ENCODE peak calls at places on chromosome 1, in seven cellular contexts. T, S, P, B, H, O and L are unnamed samples.

GRCh38 chr1:83104558-83104957 is 894.4 kb downstream of the TTLL7 start:
- DNase-seq in H (no peak), O (peak), B (no peak), S (no peak), P (no peak), T (no peak), L (no peak)

GRCh38 chr1:162632234-162632666 is at the start of gene DDR2:
- DNase-seq in P (peak), S (peak), H (peak), T (no peak), B (no peak), O (peak), L (peak)

GRCh38 chr1:20229191-20229590 is 42.9 kb upstream of the PLA2G2C start:
- DNase-seq in S (no peak), T (no peak), O (no peak), P (no peak), H (no peak), B (no peak), L (no peak)

GRCh38 chr1:119885903-119886783 is 10.2 kb downstream of the ADAM30 start:
- DNase-seq in B (peak), T (no peak), O (peak), P (peak), S (peak), H (peak), L (no peak)

GRCh38 chr1:195251900-195252299 is 1356.3 kb downstream of the KCNT2 start:
- DNase-seq in T (no peak), O (no peak), B (peak), P (no peak), S (no peak), H (no peak), L (no peak)

GRCh38 chr1:35448344-35448801 is 108.8 kb downstream of the KIAA0319L start:
- DNase-seq in B (no peak), T (no peak), S (no peak), H (peak), P (no peak), O (peak), L (peak)

GRCh38 chr1:50981741-50982140 is 11.7 kb downstream of the CDKN2C start:
- DNase-seq in S (no peak), T (no peak), H (peak), P (peak), O (peak), B (no peak), L (no peak)

GRCh38 chr1:56320873-56321272 is 258.5 kb downstream of the PLPP3 start:
- DNase-seq in B (no peak), S (no peak), P (no peak), H (no peak), T (no peak), O (no peak), L (no peak)

GRCh38 chr1:155051342-155051776 is 243 bp downstream of the ADAM15 start:
- DNase-seq in T (no peak), S (no peak), P (no peak), O (no peak), B (no peak), H (no peak), L (no peak)

GRCh38 chr1:240993004-240993403 is 364.0 kb downstream of the RGS7 start:
- DNase-seq in O (no peak), P (no peak), H (no peak), S (no peak), T (no peak), B (no peak), L (no peak)

GRCh38 chr1:160550572-160551034 is 27.5 kb upstream of the SLAMF6 start:
- DNase-seq in T (no peak), O (no peak), H (no peak), P (no peak), S (no peak), B (peak), L (no peak)

GRCh38 chr1:77876884-77877283 is 11.5 kb upstream of the NEXN start:
- DNase-seq in S (no peak), B (no peak), P (no peak), H (peak), O (peak), T (no peak), L (no peak)

GRCh38 chr1:71918630-71919029 is 363.7 kb downstream of the NEGR1 start:
- DNase-seq in O (no peak), B (no peak), H (no peak), S (no peak), T (no peak), P (no peak), L (no peak)

GRCh38 chr1:175150596-175151319 is 41.8 kb downstream of the KIAA0040 start:
- DNase-seq in S (no peak), O (peak), P (no peak), B (no peak), H (peak), T (no peak), L (no peak)

GRCh38 chr1:67052741-67053534 is 1.0 kb downstream of the SLC35D1 start:
- DNase-seq in T (peak), H (peak), B (peak), O (peak), S (no peak), P (peak), L (no peak)

GRCh38 chr1:145740269-145740668 is 21.0 kb downstream of the CD160 start:
- DNase-seq in O (peak), P (no peak), T (no peak), H (peak), B (no peak), S (no peak), L (no peak)

GRCh38 chr1:9066945-9067807 is 2.3 kb downstream of the SLC2A5 start:
- DNase-seq in B (no peak), S (peak), H (peak), O (peak), T (no peak), P (peak), L (peak)

GRCh38 chr1:164830628-164831027 is 271.6 kb downstream of the PBX1 start:
- DNase-seq in O (no peak), P (no peak), T (no peak), S (no peak), B (no peak), H (no peak), L (no peak)

GRCh38 chr1:158153179-158153578 is 27.5 kb upstream of the CD1D start:
- DNase-seq in P (no peak), S (no peak), H (peak), O (peak), B (no peak), T (no peak), L (no peak)

GRCh38 chr1:243528459-243529120 is 272.7 kb downstream of the SDCCAG8 start:
- DNase-seq in B (no peak), H (no peak), P (no peak), S (no peak), T (no peak), O (no peak), L (no peak)

GRCh38 chr1:52571783-52572182 is 18.9 kb upstream of the TUT4 start:
- DNase-seq in S (no peak), H (peak), P (no peak), T (no peak), B (no peak), O (peak), L (no peak)

GRCh38 chr1:56060901-56061300 is 518.5 kb downstream of the PLPP3 start:
- DNase-seq in T (no peak), H (peak), P (no peak), B (no peak), O (peak), S (no peak), L (no peak)

GRCh38 chr1:153919879-153920852 is 2.6 kb downstream of the GATAD2B start:
- DNase-seq in O (peak), P (no peak), T (no peak), S (no peak), B (peak), H (peak), L (no peak)
- TF ChIP-seq CTCF in O (peak), P (no peak), T (peak), S (no peak), B (no peak), H (peak), L (peak)

GRCh38 chr1:98659879-98660278 is 1.6 kb upstream of the SNX7 start:
- DNase-seq in O (no peak), H (no peak), S (no peak), B (no peak), P (no peak), T (no peak), L (no peak)

GRCh38 chr1:98662354-98662665 is 789 bp downstream of the SNX7 start:
- DNase-seq in H (no peak), S (no peak), O (no peak), T (no peak), P (no peak), B (no peak), L (no peak)

GRCh38 chr1:98660941-98661543 is 479 bp upstream of the SNX7 start:
- DNase-seq in S (no peak), O (no peak), P (no peak), H (peak), B (no peak), T (no peak), L (no peak)

GRCh38 chr1:98661544-98662353 is at the start of gene SNX7:
- DNase-seq in B (peak), P (peak), H (peak), O (peak), S (peak), T (peak), L (peak)
- TF ChIP-seq CTCF in B (peak), P (no peak), H (no peak), O (no peak), S (no peak), T (no peak), L (peak)

GRCh38 chr1:200837931-200838571 is 34.7 kb upstream of the GPR25 start:
- DNase-seq in B (no peak), P (no peak), O (peak), H (peak), T (no peak), S (no peak), L (no peak)
- TF ChIP-seq CTCF in B (peak), P (peak), O (peak), H (peak), T (peak), S (no peak), L (no peak)

DNA sequence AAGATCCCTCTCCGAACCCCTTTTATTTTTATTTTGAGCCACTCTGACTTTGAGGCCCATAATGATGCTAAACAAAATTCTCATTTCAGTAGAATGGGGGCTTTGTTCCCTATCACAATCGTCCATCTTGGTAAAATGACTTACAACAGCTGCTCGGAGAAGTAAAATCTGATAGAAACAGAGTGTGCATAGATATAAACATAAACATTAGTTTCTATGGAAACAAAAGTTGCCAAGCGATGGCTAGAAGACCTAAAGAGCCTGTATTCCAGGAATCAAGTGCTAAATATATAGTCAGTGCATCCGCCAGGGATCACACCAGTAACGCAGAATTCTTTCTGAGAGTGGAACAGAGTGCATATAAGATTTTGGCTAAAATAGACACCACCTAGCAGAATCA is 91.3 kb upstream of the KAZN start:
- DNase-seq in B (no peak), P (no peak), S (no peak), O (no peak), T (no peak), H (no peak), L (no peak)
- TF ChIP-seq CTCF in B (no peak), P (no peak), S (no peak), O (no peak), T (no peak), H (no peak), L (no peak)

DNA sequence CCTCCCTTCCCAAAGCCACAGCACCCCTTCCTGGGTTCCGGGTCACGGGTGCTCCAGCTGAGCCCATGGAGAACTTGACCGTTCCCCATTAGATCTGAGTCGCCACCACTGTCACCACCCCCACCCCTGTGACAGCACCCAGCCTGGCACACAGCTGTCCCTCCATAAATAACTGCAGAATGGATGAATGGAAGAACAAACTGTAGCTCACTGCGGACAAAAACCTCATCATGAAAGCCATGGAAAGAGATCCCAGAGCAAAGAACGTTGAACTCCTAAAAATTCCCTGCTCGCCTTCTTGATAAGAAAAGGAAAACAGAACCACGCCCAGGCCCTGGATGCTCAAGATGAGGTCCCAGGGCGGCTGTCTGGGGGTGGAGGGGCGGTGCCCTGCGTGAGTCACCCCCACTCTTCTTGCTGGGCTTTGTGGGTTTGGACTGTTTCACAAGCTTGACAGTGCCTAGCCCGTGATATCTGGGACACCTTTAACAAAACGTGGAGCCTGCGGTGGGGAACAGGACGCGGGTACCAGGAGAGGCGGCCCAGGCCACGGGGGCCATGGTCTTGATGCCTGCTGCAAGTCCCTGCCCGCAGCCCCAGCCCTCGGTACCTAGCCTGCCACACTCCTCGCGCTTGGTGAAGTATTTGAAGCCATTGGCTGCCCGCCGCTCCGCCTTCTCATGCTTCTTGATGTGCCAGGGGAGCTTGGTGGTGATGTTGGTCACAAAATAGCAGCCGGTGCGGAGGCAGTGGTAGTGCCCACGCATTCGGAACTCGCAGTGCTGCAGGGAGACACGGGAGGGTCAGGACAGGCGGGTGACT is 151.9 kb downstream of the CASZ1 start:
- DNase-seq in B (no peak), H (peak), O (peak), S (no peak), T (peak), P (no peak), L (no peak)
- TF ChIP-seq CTCF in B (no peak), H (no peak), O (no peak), S (no peak), T (no peak), P (no peak), L (no peak)

GRCh38 chr1:58251415-58252073 is 295.0 kb downstream of the OMA1 start:
- DNase-seq in T (no peak), S (no peak), H (peak), O (peak), P (no peak), B (peak), L (no peak)
- TF ChIP-seq CTCF in T (no peak), S (no peak), H (peak), O (peak), P (no peak), B (peak), L (no peak)